ENCODE peak calls at places on chromosomes 3 and 15, in ten cellular contexts. One of them, this sample, is unnamed.

GRCh38 chr3:43867673-43868072 is 176.9 kb downstream of the ABHD5 start:
- DNase-seq in HTR-8/SVneo: no peak
- DNase-seq in SJSA1: no peak
- DNase-seq in NCI-H1092: no peak
- DNase-seq in NCI-H187: no peak
- DNase-seq in stimulated activated CD8-positive, alpha-beta memory T cell treated with anti-CD3 and anti-CD28 coated beads, Interleukin-15, amount 100 ng/mL, for 1 hour: no peak
- DNase-seq in testis: no peak
- DNase-seq in LHCN-M2: no peak
- DNase-seq in D721Med: no peak
- DNase-seq in NCI-H226: no peak
- DNase-seq in this sample: no peak

GRCh38 chr3:10511809-10512494 is 6.6 kb upstream of the ATP2B2 start:
- DNase-seq in HTR-8/SVneo: peak
- DNase-seq in SJSA1: peak
- DNase-seq in NCI-H1092: no peak
- DNase-seq in NCI-H187: no peak
- DNase-seq in stimulated activated CD8-positive, alpha-beta memory T cell treated with anti-CD3 and anti-CD28 coated beads, Interleukin-15, amount 100 ng/mL, for 1 hour: no peak
- DNase-seq in testis: no peak
- DNase-seq in LHCN-M2: peak
- DNase-seq in D721Med: no peak
- DNase-seq in NCI-H226: no peak
- DNase-seq in this sample: peak

GRCh38 chr3:101976473-101976872 is 127.2 kb downstream of the NFKBIZ start:
- DNase-seq in HTR-8/SVneo: peak
- DNase-seq in SJSA1: no peak
- DNase-seq in NCI-H1092: no peak
- DNase-seq in NCI-H187: no peak
- DNase-seq in stimulated activated CD8-positive, alpha-beta memory T cell treated with anti-CD3 and anti-CD28 coated beads, Interleukin-15, amount 100 ng/mL, for 1 hour: no peak
- DNase-seq in testis: no peak
- DNase-seq in LHCN-M2: peak
- DNase-seq in D721Med: no peak
- DNase-seq in NCI-H226: peak
- DNase-seq in this sample: no peak

GRCh38 chr15:100291106-100291505 is 50.7 kb downstream of the ADAMTS17 start:
- DNase-seq in HTR-8/SVneo: no peak
- DNase-seq in SJSA1: no peak
- DNase-seq in NCI-H1092: no peak
- DNase-seq in NCI-H187: no peak
- DNase-seq in stimulated activated CD8-positive, alpha-beta memory T cell treated with anti-CD3 and anti-CD28 coated beads, Interleukin-15, amount 100 ng/mL, for 1 hour: no peak
- DNase-seq in testis: no peak
- DNase-seq in LHCN-M2: no peak
- DNase-seq in D721Med: no peak
- DNase-seq in NCI-H226: peak
- DNase-seq in this sample: no peak

GRCh38 chr3:150315711-150316110 is 92.4 kb upstream of the TSC22D2 start:
- DNase-seq in HTR-8/SVneo: no peak
- DNase-seq in SJSA1: no peak
- DNase-seq in NCI-H1092: no peak
- DNase-seq in NCI-H187: no peak
- DNase-seq in stimulated activated CD8-positive, alpha-beta memory T cell treated with anti-CD3 and anti-CD28 coated beads, Interleukin-15, amount 100 ng/mL, for 1 hour: no peak
- DNase-seq in testis: no peak
- DNase-seq in LHCN-M2: peak
- DNase-seq in D721Med: no peak
- DNase-seq in NCI-H226: no peak
- DNase-seq in this sample: no peak

GRCh38 chr15:78012643-78013077 is 64.9 kb downstream of the TBC1D2B start:
- DNase-seq in HTR-8/SVneo: no peak
- DNase-seq in SJSA1: no peak
- DNase-seq in NCI-H1092: no peak
- DNase-seq in NCI-H187: no peak
- DNase-seq in stimulated activated CD8-positive, alpha-beta memory T cell treated with anti-CD3 and anti-CD28 coated beads, Interleukin-15, amount 100 ng/mL, for 1 hour: no peak
- DNase-seq in testis: no peak
- DNase-seq in LHCN-M2: no peak
- DNase-seq in D721Med: no peak
- DNase-seq in NCI-H226: no peak
- DNase-seq in this sample: no peak

GRCh38 chr3:60475096-60475495 is 776.2 kb downstream of the FHIT start:
- DNase-seq in HTR-8/SVneo: no peak
- DNase-seq in SJSA1: no peak
- DNase-seq in NCI-H1092: no peak
- DNase-seq in NCI-H187: no peak
- DNase-seq in stimulated activated CD8-positive, alpha-beta memory T cell treated with anti-CD3 and anti-CD28 coated beads, Interleukin-15, amount 100 ng/mL, for 1 hour: no peak
- DNase-seq in testis: no peak
- DNase-seq in LHCN-M2: no peak
- DNase-seq in D721Med: no peak
- DNase-seq in NCI-H226: no peak
- DNase-seq in this sample: no peak

GRCh38 chr3:153829596-153830170 is 291.5 kb upstream of the ARHGEF26 start:
- DNase-seq in HTR-8/SVneo: no peak
- DNase-seq in SJSA1: no peak
- DNase-seq in NCI-H1092: no peak
- DNase-seq in NCI-H187: no peak
- DNase-seq in stimulated activated CD8-positive, alpha-beta memory T cell treated with anti-CD3 and anti-CD28 coated beads, Interleukin-15, amount 100 ng/mL, for 1 hour: no peak
- DNase-seq in testis: no peak
- DNase-seq in LHCN-M2: peak
- DNase-seq in D721Med: no peak
- DNase-seq in NCI-H226: peak
- DNase-seq in this sample: no peak

GRCh38 chr3:47394140-47394855 is 13.5 kb downstream of the PTPN23 start:
- DNase-seq in HTR-8/SVneo: no peak
- DNase-seq in SJSA1: peak
- DNase-seq in NCI-H1092: no peak
- DNase-seq in NCI-H187: no peak
- DNase-seq in stimulated activated CD8-positive, alpha-beta memory T cell treated with anti-CD3 and anti-CD28 coated beads, Interleukin-15, amount 100 ng/mL, for 1 hour: no peak
- DNase-seq in testis: no peak
- DNase-seq in LHCN-M2: no peak
- DNase-seq in D721Med: no peak
- DNase-seq in NCI-H226: no peak
- DNase-seq in this sample: peak

GRCh38 chr15:59294961-59295741 is 77.5 kb downstream of the MYO1E start:
- DNase-seq in HTR-8/SVneo: no peak
- DNase-seq in SJSA1: peak
- DNase-seq in NCI-H1092: no peak
- DNase-seq in NCI-H187: no peak
- DNase-seq in stimulated activated CD8-positive, alpha-beta memory T cell treated with anti-CD3 and anti-CD28 coated beads, Interleukin-15, amount 100 ng/mL, for 1 hour: no peak
- DNase-seq in testis: no peak
- DNase-seq in LHCN-M2: peak
- DNase-seq in D721Med: no peak
- DNase-seq in NCI-H226: peak
- DNase-seq in this sample: peak

GRCh38 chr3:127734754-127735473 is 62.2 kb downstream of the ABTB1 start:
- DNase-seq in HTR-8/SVneo: peak
- DNase-seq in SJSA1: peak
- DNase-seq in NCI-H1092: no peak
- DNase-seq in NCI-H187: no peak
- DNase-seq in stimulated activated CD8-positive, alpha-beta memory T cell treated with anti-CD3 and anti-CD28 coated beads, Interleukin-15, amount 100 ng/mL, for 1 hour: no peak
- DNase-seq in testis: peak
- DNase-seq in LHCN-M2: peak
- DNase-seq in D721Med: no peak
- DNase-seq in NCI-H226: peak
- DNase-seq in this sample: peak

GRCh38 chr3:168273917-168274316 is 178.2 kb upstream of the GOLIM4 start:
- DNase-seq in HTR-8/SVneo: no peak
- DNase-seq in SJSA1: no peak
- DNase-seq in NCI-H1092: no peak
- DNase-seq in NCI-H187: no peak
- DNase-seq in stimulated activated CD8-positive, alpha-beta memory T cell treated with anti-CD3 and anti-CD28 coated beads, Interleukin-15, amount 100 ng/mL, for 1 hour: no peak
- DNase-seq in testis: no peak
- DNase-seq in LHCN-M2: no peak
- DNase-seq in D721Med: no peak
- DNase-seq in NCI-H226: no peak
- DNase-seq in this sample: no peak

GRCh38 chr15:92457642-92458041 is 64.0 kb downstream of the ST8SIA2 start:
- DNase-seq in HTR-8/SVneo: no peak
- DNase-seq in SJSA1: no peak
- DNase-seq in NCI-H1092: no peak
- DNase-seq in NCI-H187: no peak
- DNase-seq in stimulated activated CD8-positive, alpha-beta memory T cell treated with anti-CD3 and anti-CD28 coated beads, Interleukin-15, amount 100 ng/mL, for 1 hour: no peak
- DNase-seq in testis: no peak
- DNase-seq in LHCN-M2: no peak
- DNase-seq in D721Med: no peak
- DNase-seq in NCI-H226: no peak
- DNase-seq in this sample: no peak

GRCh38 chr3:175546115-175546514 is 687.0 kb downstream of the NAALADL2 start:
- DNase-seq in HTR-8/SVneo: no peak
- DNase-seq in SJSA1: no peak
- DNase-seq in NCI-H1092: no peak
- DNase-seq in NCI-H187: no peak
- DNase-seq in stimulated activated CD8-positive, alpha-beta memory T cell treated with anti-CD3 and anti-CD28 coated beads, Interleukin-15, amount 100 ng/mL, for 1 hour: no peak
- DNase-seq in testis: no peak
- DNase-seq in LHCN-M2: no peak
- DNase-seq in D721Med: no peak
- DNase-seq in NCI-H226: no peak
- DNase-seq in this sample: no peak

GRCh38 chr3:101779808-101780366 is 876 bp downstream of the NXPE3 start:
- DNase-seq in HTR-8/SVneo: no peak
- DNase-seq in SJSA1: peak
- DNase-seq in NCI-H1092: peak
- DNase-seq in NCI-H187: no peak
- DNase-seq in stimulated activated CD8-positive, alpha-beta memory T cell treated with anti-CD3 and anti-CD28 coated beads, Interleukin-15, amount 100 ng/mL, for 1 hour: no peak
- DNase-seq in testis: no peak
- DNase-seq in LHCN-M2: no peak
- DNase-seq in D721Med: no peak
- DNase-seq in NCI-H226: no peak
- DNase-seq in this sample: no peak

GRCh38 chr3:125001557-125002413 is 54.0 kb downstream of the HEG1 start:
- DNase-seq in HTR-8/SVneo: no peak
- DNase-seq in SJSA1: no peak
- DNase-seq in NCI-H1092: no peak
- DNase-seq in NCI-H187: no peak
- DNase-seq in stimulated activated CD8-positive, alpha-beta memory T cell treated with anti-CD3 and anti-CD28 coated beads, Interleukin-15, amount 100 ng/mL, for 1 hour: no peak
- DNase-seq in testis: no peak
- DNase-seq in LHCN-M2: no peak
- DNase-seq in D721Med: no peak
- DNase-seq in NCI-H226: no peak
- DNase-seq in this sample: no peak

GRCh38 chr3:49181351-49181750 is 10.0 kb downstream of the KLHDC8B start:
- DNase-seq in HTR-8/SVneo: no peak
- DNase-seq in SJSA1: no peak
- DNase-seq in NCI-H1092: no peak
- DNase-seq in NCI-H187: no peak
- DNase-seq in stimulated activated CD8-positive, alpha-beta memory T cell treated with anti-CD3 and anti-CD28 coated beads, Interleukin-15, amount 100 ng/mL, for 1 hour: no peak
- DNase-seq in testis: no peak
- DNase-seq in LHCN-M2: no peak
- DNase-seq in D721Med: no peak
- DNase-seq in NCI-H226: no peak
- DNase-seq in this sample: no peak